ENCODE peak calls at places on chromosomes 5 and 9, in seven cellular contexts. F, M, H, D, L, O and C are unnamed samples.
A peak's percentile ranks its signal among the peaks of the same experiment; 100 is the strongest.

GRCh38 chr5:38751103-38751502 is 94.7 kb upstream of the OSMR start:
- DNase-seq in F (peak; percentile 7), M (no peak), H (peak; percentile 43), D (no peak), L (no peak), O (peak; percentile 26), C (no peak)

GRCh38 chr5:116746668-116747067 is 172.0 kb upstream of the SEMA6A start:
- DNase-seq in F (no peak), M (no peak), H (no peak), D (no peak), L (no peak), O (no peak), C (no peak)

GRCh38 chr9:130766031-130766903 is 68.8 kb upstream of the ABL1 start:
- DNase-seq in F (peak; percentile 28), M (peak; percentile 8), H (no peak), D (no peak), L (no peak), O (peak; percentile 66), C (no peak)

GRCh38 chr5:142053434-142054253 is 40.8 kb upstream of the GNPDA1 start:
- DNase-seq in F (peak; percentile 61), M (no peak), H (no peak), D (peak; percentile 48), L (no peak), O (peak; percentile 35), C (no peak)

GRCh38 chr5:166845044-166845443 is 1446.4 kb upstream of the WWC1 start:
- DNase-seq in F (peak; percentile 1), M (no peak), H (peak; percentile 34), D (peak; percentile 5), L (peak; percentile 4), O (peak; percentile 6), C (no peak)

GRCh38 chr5:123429993-123430392 is 6.8 kb upstream of the CEP120 start:
- DNase-seq in F (peak; percentile 88), M (peak; percentile 18), H (no peak), D (no peak), L (no peak), O (no peak), C (peak; percentile 66)

GRCh38 chr9:16268037-16269010 is 602.1 kb downstream of the BNC2 start:
- DNase-seq in F (no peak), M (no peak), H (no peak), D (no peak), L (no peak), O (no peak), C (no peak)

GRCh38 chr5:39624268-39624886 is 199.6 kb upstream of the DAB2 start:
- DNase-seq in F (peak; percentile 59), M (no peak), H (peak; percentile 58), D (no peak), L (no peak), O (no peak), C (no peak)

GRCh38 chr9:136013116-136013515 is 51.9 kb upstream of the UBAC1 start:
- DNase-seq in F (no peak), M (no peak), H (no peak), D (no peak), L (no peak), O (no peak), C (no peak)

GRCh38 chr9:94919376-94920098 is 193.0 kb downstream of the AOPEP start:
- DNase-seq in F (peak; percentile 84), M (no peak), H (no peak), D (no peak), L (no peak), O (peak; percentile 83), C (peak; percentile 87)